ENCODE peak calls at places on chromosomes 6 and 20, in nine cellular contexts. N is lung; X is spleen; V is GM23338; S is psoas muscle; B is H7; J is ovary; L is CD8-positive, alpha-beta T cell; M is heart right ventricle. Y is an unnamed sample.
A peak's percentile ranks its signal among the peaks of the same experiment; 100 is the strongest.

GRCh38 chr6:90350689-90351554 is 54.3 kb upstream of the BACH2 start:
- DNase-seq in N (no peak), X (no peak), V (no peak), S (no peak), B (no peak), J (no peak), L (peak; percentile 5), M (no peak), Y (no peak)

GRCh38 chr6:74041420-74041819 is 345.4 kb downstream of the CD109 start:
- DNase-seq in N (no peak), X (no peak), V (peak; percentile 51), S (peak; percentile 19), B (no peak), J (no peak), L (no peak), M (no peak), Y (no peak)

GRCh38 chr6:20873425-20874190 is 339.4 kb downstream of the CDKAL1 start:
- DNase-seq in N (no peak), X (no peak), V (peak; percentile 62), S (no peak), B (peak; percentile 30), J (no peak), L (no peak), M (no peak), Y (no peak)

GRCh38 chr20:8326899-8327298 is 194.8 kb downstream of the PLCB1 start:
- DNase-seq in N (no peak), X (no peak), V (no peak), S (no peak), B (no peak), J (no peak), L (no peak), M (no peak), Y (no peak)

GRCh38 chr20:8431538-8432434 is 299.7 kb downstream of the PLCB1 start:
- DNase-seq in N (no peak), X (no peak), V (peak; percentile 24), S (peak; percentile 67), B (no peak), J (peak; percentile 68), L (no peak), M (peak; percentile 80), Y (peak; percentile 86)

GRCh38 chr6:166958926-166959861 is 2.8 kb upstream of the RNASET2 start:
- DNase-seq in N (no peak), X (peak; percentile 87), V (no peak), S (no peak), B (no peak), J (no peak), L (peak; percentile 21), M (peak; percentile 54), Y (no peak)

GRCh38 chr6:161244725-161245124 is 29.1 kb downstream of the AGPAT4 start:
- DNase-seq in N (no peak), X (no peak), V (no peak), S (no peak), B (no peak), J (no peak), L (no peak), M (no peak), Y (no peak)

GRCh38 chr6:164962805-164963204 is 346.6 kb downstream of the C6orf118 start:
- DNase-seq in N (no peak), X (no peak), V (no peak), S (no peak), B (no peak), J (no peak), L (no peak), M (no peak), Y (no peak)

GRCh38 chr6:73521351-73522254 is 771 bp upstream of the EEF1A1 start:
- DNase-seq in N (no peak), X (peak; percentile 96), V (peak; percentile 86), S (peak; percentile 80), B (peak; percentile 89), J (peak; percentile 88), L (no peak), M (peak; percentile 86), Y (peak; percentile 75)

GRCh38 chr6:25175656-25176055 is 103.5 kb upstream of the CARMIL1 start:
- DNase-seq in N (no peak), X (no peak), V (no peak), S (no peak), B (no peak), J (no peak), L (no peak), M (no peak), Y (no peak)

GRCh38 chr6:157148391-157149323 is 174.7 kb downstream of the TMEM242 start:
- DNase-seq in N (no peak), X (no peak), V (no peak), S (peak; percentile 76), B (no peak), J (no peak), L (no peak), M (peak; percentile 82), Y (no peak)

GRCh38 chr6:106974999-106975698 is 620 bp upstream of the CD24 start:
- DNase-seq in N (peak; percentile 33), X (peak; percentile 92), V (peak; percentile 68), S (peak; percentile 60), B (peak; percentile 58), J (peak; percentile 22), L (no peak), M (peak; percentile 7), Y (peak; percentile 25)

GRCh38 chr6:129719692-129720091 is 9.7 kb upstream of the ARHGAP18 start:
- DNase-seq in N (no peak), X (no peak), V (no peak), S (no peak), B (no peak), J (no peak), L (no peak), M (no peak), Y (no peak)

GRCh38 chr6:106692112-106692822 is 62.9 kb downstream of the QRSL1 start:
- DNase-seq in N (no peak), X (no peak), V (peak; percentile 90), S (no peak), B (peak; percentile 69), J (no peak), L (no peak), M (no peak), Y (no peak)

GRCh38 chr6:1949533-1949932 is 295.9 kb downstream of the GMDS start:
- DNase-seq in N (no peak), X (no peak), V (no peak), S (no peak), B (no peak), J (no peak), L (no peak), M (no peak), Y (no peak)

GRCh38 chr6:25363429-25363828 is 84.3 kb downstream of the CARMIL1 start:
- DNase-seq in N (no peak), X (no peak), V (no peak), S (no peak), B (no peak), J (no peak), L (no peak), M (no peak), Y (no peak)

GRCh38 chr20:24768226-24768625 is 180.8 kb upstream of the CST7 start:
- DNase-seq in N (no peak), X (no peak), V (no peak), S (no peak), B (no peak), J (no peak), L (no peak), M (no peak), Y (peak; percentile 4)

GRCh38 chr20:1816384-1817381 is 78.5 kb upstream of the SIRPA start:
- DNase-seq in N (no peak), X (no peak), V (no peak), S (no peak), B (peak; percentile 22), J (no peak), L (no peak), M (peak; percentile 56), Y (peak; percentile 4)

GRCh38 chr6:77502966-77503365 is 39.7 kb upstream of the HTR1B start:
- DNase-seq in N (no peak), X (no peak), V (no peak), S (no peak), B (no peak), J (no peak), L (no peak), M (no peak), Y (no peak)

GRCh38 chr20:3786126-3786484 is 435 bp downstream of the CENPB start:
- DNase-seq in N (no peak), X (no peak), V (peak; percentile 55), S (peak; percentile 81), B (peak; percentile 78), J (peak; percentile 69), L (no peak), M (peak; percentile 50), Y (peak; percentile 51)

GRCh38 chr6:18978330-18979128 is 591.4 kb downstream of the RNF144B start:
- DNase-seq in N (no peak), X (no peak), V (peak; percentile 67), S (no peak), B (peak; percentile 11), J (no peak), L (no peak), M (peak; percentile 38), Y (no peak)

GRCh38 chr6:80338201-80338836 is 231.8 kb downstream of the BCKDHB start:
- DNase-seq in N (peak; percentile 38), X (peak; percentile 88), V (peak; percentile 89), S (peak; percentile 77), B (peak; percentile 32), J (peak; percentile 28), L (peak; percentile 44), M (peak; percentile 45), Y (peak; percentile 83)
- H3K27me3 ChIP-seq in N (no peaks in the 10 kb centered on the region), X (no peaks in the 10 kb centered on the region), V (no peaks in the 10 kb centered on the region), S (no peaks in the 10 kb centered on the region), B (no peaks in the 10 kb centered on the region), J (no peaks in the 10 kb centered on the region), L (no peaks in the 10 kb centered on the region), M (no peaks in the 10 kb centered on the region), Y (no peaks in the 10 kb centered on the region)

GRCh38 chr20:37836926-37837325 is 66.0 kb upstream of the VSTM2L start:
- DNase-seq in N (no peak), X (no peak), V (no peak), S (no peak), B (no peak), J (no peak), L (no peak), M (no peak), Y (no peak)
- H3K27me3 ChIP-seq in N (no peaks in the 10 kb centered on the region), X (no peaks in the 10 kb centered on the region), V (no peaks in the 10 kb centered on the region), S (no peaks in the 10 kb centered on the region), B (no peaks in the 10 kb centered on the region), J (no peaks in the 10 kb centered on the region), L (no peaks in the 10 kb centered on the region), M (no peaks in the 10 kb centered on the region), Y (no peaks in the 10 kb centered on the region)

DNA sequence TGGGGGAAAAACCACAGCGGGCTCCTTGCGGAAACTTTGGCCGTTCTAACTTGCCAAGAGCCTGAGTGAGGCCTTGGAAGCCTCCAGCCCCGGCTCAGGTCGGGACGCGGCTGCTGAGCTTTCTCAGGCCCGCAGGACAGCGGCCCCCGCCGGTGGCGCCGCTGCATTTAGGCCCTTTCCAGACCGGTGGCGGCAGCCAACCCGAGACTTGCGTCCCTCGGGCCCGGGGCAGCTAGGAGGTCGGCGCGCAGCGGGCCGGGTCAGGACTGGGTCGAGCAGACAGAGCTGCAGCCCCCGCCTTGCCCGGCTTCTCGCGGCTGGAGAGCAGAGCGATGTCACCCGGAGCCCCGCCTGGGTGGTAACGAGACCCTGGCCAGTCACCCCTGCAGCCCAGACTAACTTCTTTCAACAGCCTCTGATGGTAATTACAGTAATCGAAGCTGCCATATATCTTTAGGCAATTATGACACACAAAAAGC is 2.7 kb downstream of the NR2E1 start:
- DNase-seq in N (no peak), X (peak; percentile 88), V (peak; percentile 71), S (no peak), B (peak; percentile 88), J (no peak), L (no peak), M (peak; percentile 18), Y (peak; percentile 53)
- H3K27me3 ChIP-seq in N (peaks cover 9% of the 10 kb centered on the region), X (peaks cover 100% of the 10 kb centered on the region), V (peaks cover 100% of the 10 kb centered on the region), S (peaks cover 75% of the 10 kb centered on the region), B (peaks cover 100% of the 10 kb centered on the region), J (peaks cover 3% of the 10 kb centered on the region), L (peaks cover 63% of the 10 kb centered on the region), M (peaks cover 100% of the 10 kb centered on the region), Y (peaks cover 3% of the 10 kb centered on the region)

GRCh38 chr6:36334832-36335459 is 1.7 kb downstream of the BNIP5 start:
- DNase-seq in N (no peak), X (no peak), V (no peak), S (no peak), B (no peak), J (no peak), L (no peak), M (no peak), Y (no peak)
- H3K27me3 ChIP-seq in N (no peaks in the 10 kb centered on the region), X (peaks cover 63% of the 10 kb centered on the region), V (peaks cover 4% of the 10 kb centered on the region), S (peaks cover 13% of the 10 kb centered on the region), B (peaks cover 5% of the 10 kb centered on the region), J (no peaks in the 10 kb centered on the region), L (no peaks in the 10 kb centered on the region), M (peaks cover 62% of the 10 kb centered on the region), Y (no peaks in the 10 kb centered on the region)

Y was measured in testis.